ENCODE peak calls at places on chromosomes 6 and 20, in five cellular contexts. T is aorta, X is HepG2, U is AG04449, O is fibroblast of pulmonary artery. W is an unnamed sample.

GRCh38 chr6:129701721-129702455 is 8.1 kb downstream of the ARHGAP18 start:
- DNase-seq in T (no peak), X (no peak), U (peak), O (peak), W (no peak)

GRCh38 chr6:89487864-89488263 is 54.9 kb downstream of the ANKRD6 start:
- DNase-seq in T (no peak), X (no peak), U (no peak), O (no peak), W (no peak)

GRCh38 chr6:42359021-42359420 is 92.7 kb downstream of the TRERF1 start:
- DNase-seq in T (no peak), X (no peak), U (no peak), O (no peak), W (no peak)

GRCh38 chr20:50584687-50585086 is 74.5 kb downstream of the PTPN1 start:
- DNase-seq in T (peak), X (no peak), U (no peak), O (no peak), W (no peak)

GRCh38 chr6:75926293-75927168 is 145.9 kb downstream of the IMPG1 start:
- DNase-seq in T (no peak), X (no peak), U (no peak), O (no peak), W (no peak)

GRCh38 chr6:3307436-3307835 is 48.7 kb downstream of the PSMG4 start:
- DNase-seq in T (no peak), X (no peak), U (no peak), O (no peak), W (no peak)

GRCh38 chr6:39530201-39530759 is 194.9 kb downstream of the KIF6 start:
- DNase-seq in T (no peak), X (no peak), U (no peak), O (peak), W (peak)

GRCh38 chr6:127582777-127583462 is 5.9 kb downstream of the C6orf58 start:
- DNase-seq in T (no peak), X (peak), U (peak), O (peak), W (peak)

GRCh38 chr6:156437084-156437879 is 339.9 kb upstream of the ARID1B start:
- DNase-seq in T (no peak), X (no peak), U (no peak), O (no peak), W (no peak)

GRCh38 chr20:3168829-3169590 is 4.3 kb downstream of the LZTS3 start:
- DNase-seq in T (peak), X (no peak), U (no peak), O (no peak), W (no peak)

GRCh38 chr6:162603231-162603630 is 124.3 kb downstream of the PRKN start:
- DNase-seq in T (no peak), X (no peak), U (no peak), O (no peak), W (no peak)

GRCh38 chr20:53655909-53656652 is 62.4 kb upstream of the ZNF217 start:
- DNase-seq in T (no peak), X (no peak), U (no peak), O (no peak), W (peak)

GRCh38 chr6:37731888-37732287 is 34.2 kb upstream of the MDGA1 start:
- DNase-seq in T (peak), X (no peak), U (no peak), O (no peak), W (no peak)

GRCh38 chr6:156552849-156553248 is 224.3 kb upstream of the ARID1B start:
- DNase-seq in T (no peak), X (no peak), U (no peak), O (no peak), W (no peak)

GRCh38 chr6:112883095-112883494 is 536.0 kb downstream of the RFPL4B start:
- DNase-seq in T (no peak), X (no peak), U (no peak), O (no peak), W (peak)

GRCh38 chr6:135568366-135568765 is 70.8 kb upstream of the AHI1 start:
- DNase-seq in T (peak), X (no peak), U (peak), O (peak), W (peak)

GRCh38 chr6:129748901-129749748 is 39.1 kb upstream of the ARHGAP18 start:
- DNase-seq in T (no peak), X (no peak), U (peak), O (peak), W (peak)

GRCh38 chr6:1619666-1620503 is 10.2 kb downstream of the FOXC1 start:
- DNase-seq in T (peak), X (no peak), U (no peak), O (no peak), W (no peak)

GRCh38 chr20:37282558-37282957 is 6.9 kb upstream of the MANBAL start:
- DNase-seq in T (no peak), X (no peak), U (no peak), O (peak), W (peak)

GRCh38 chr6:93474733-93475179 is 55.4 kb upstream of the EPHA7 start:
- DNase-seq in T (no peak), X (peak), U (no peak), O (no peak), W (no peak)

GRCh38 chr20:10075606-10076005 is 40.8 kb downstream of the ANKEF1 start:
- DNase-seq in T (no peak), X (no peak), U (no peak), O (no peak), W (no peak)

GRCh38 chr20:62606551-62607201 is 35.6 kb upstream of the SLCO4A1 start:
- DNase-seq in T (no peak), X (no peak), U (no peak), O (peak), W (no peak)

GRCh38 chr6:26187981-26188635 is 100.9 kb downstream of the HFE start:
- DNase-seq in T (no peak), X (peak), U (no peak), O (peak), W (no peak)

GRCh38 chr20:43507150-43508080 is at the start of gene L3MBTL1:
- DNase-seq in T (peak), X (peak), U (no peak), O (peak), W (peak)

GRCh38 chr20:43506238-43506637 is 1.3 kb upstream of the L3MBTL1 start:
- DNase-seq in T (no peak), X (no peak), U (no peak), O (no peak), W (no peak)

GRCh38 chr20:43511879-43512278 is 4.4 kb downstream of the L3MBTL1 start:
- DNase-seq in T (no peak), X (no peak), U (no peak), O (no peak), W (no peak)

GRCh38 chr20:43508106-43508505 is 609 bp downstream of the L3MBTL1 start:
- DNase-seq in T (no peak), X (no peak), U (no peak), O (no peak), W (no peak)

DNA sequence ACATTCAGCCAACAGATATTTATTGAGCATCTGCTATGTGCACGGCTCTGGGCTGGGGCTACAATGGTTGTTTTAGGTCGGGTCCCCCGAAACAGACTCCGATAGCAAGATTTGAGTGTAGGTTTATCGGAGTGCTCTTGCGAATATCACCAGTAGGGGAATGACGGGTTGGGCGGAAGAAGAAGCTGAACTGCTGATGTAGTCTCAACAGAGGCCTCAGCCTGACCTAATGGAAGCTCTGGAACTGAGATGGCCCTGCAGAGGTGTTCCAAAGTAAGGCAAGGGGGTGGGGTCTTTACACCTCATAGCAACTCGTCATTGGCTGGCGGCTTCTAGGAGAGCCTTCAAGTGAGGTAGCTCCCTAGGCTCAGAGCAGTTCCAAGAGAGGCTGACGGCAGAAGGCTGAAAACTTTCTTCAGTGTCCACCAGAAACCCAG is 1.1 kb downstream of the L3MBTL1 start:
- DNase-seq in T (no peak), X (no peak), U (no peak), O (peak), W (no peak)
- H3K4me3 ChIP-seq in T (no peak), X (peak), U (no peak), O (no peak), W (peak)

GRCh38 chr20:47993035-47993755 is 207.9 kb upstream of the SULF2 start:
- DNase-seq in T (no peak), X (no peak), U (no peak), O (no peak), W (no peak)
- H3K4me3 ChIP-seq in T (no peak), X (no peak), U (no peak), O (no peak), W (no peak)

GRCh38 chr20:1652960-1653359 is 4.6 kb downstream of the SIRPG start:
- DNase-seq in T (no peak), X (no peak), U (no peak), O (no peak), W (no peak)
- H3K4me3 ChIP-seq in T (no peak), X (no peak), U (no peak), O (no peak), W (no peak)

GRCh38 chr6:132511159-132511835 is 1.6 kb downstream of the STX7 start:
- DNase-seq in T (peak), X (peak), U (no peak), O (no peak), W (no peak)

GRCh38 chr6:132512638-132513632 is at the start of gene STX7:
- DNase-seq in T (peak), X (peak), U (no peak), O (peak), W (peak)

GRCh38 chr6:132512342-132512637 is 626 bp downstream of the STX7 start:
- DNase-seq in T (no peak), X (no peak), U (no peak), O (no peak), W (no peak)

GRCh38 chr6:132513821-132514545 is 1.1 kb upstream of the STX7 start:
- DNase-seq in T (no peak), X (peak), U (no peak), O (no peak), W (no peak)

DNA sequence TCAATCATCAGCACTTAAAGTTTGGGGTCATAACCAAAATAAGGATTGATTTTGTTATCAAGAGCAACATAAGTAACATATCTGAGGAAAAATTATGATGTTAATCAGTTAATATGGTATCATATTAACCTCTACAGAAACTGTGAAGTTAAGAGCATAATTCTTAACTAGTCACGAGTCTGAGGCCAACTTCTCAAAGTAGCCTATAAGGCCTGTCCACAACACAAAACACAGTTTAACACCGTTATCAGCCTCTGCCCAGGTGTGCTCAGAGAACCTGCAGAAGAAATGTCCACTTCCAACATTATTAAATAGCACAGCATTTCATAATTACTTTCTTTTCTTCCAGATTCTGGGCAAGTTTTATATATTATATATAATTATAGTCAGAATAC is 1.1 kb downstream of the STX7 start:
- DNase-seq in T (no peak), X (no peak), U (no peak), O (no peak), W (no peak)
- H3K4me3 ChIP-seq in T (peak), X (peak), U (peak), O (peak), W (peak)

GRCh38 chr6:34066284-34066571 is 79.7 kb downstream of the GRM4 start:
- DNase-seq in T (no peak), X (no peak), U (no peak), O (no peak), W (no peak)
- H3K4me3 ChIP-seq in T (no peak), X (no peak), U (no peak), O (no peak), W (no peak)

DNA sequence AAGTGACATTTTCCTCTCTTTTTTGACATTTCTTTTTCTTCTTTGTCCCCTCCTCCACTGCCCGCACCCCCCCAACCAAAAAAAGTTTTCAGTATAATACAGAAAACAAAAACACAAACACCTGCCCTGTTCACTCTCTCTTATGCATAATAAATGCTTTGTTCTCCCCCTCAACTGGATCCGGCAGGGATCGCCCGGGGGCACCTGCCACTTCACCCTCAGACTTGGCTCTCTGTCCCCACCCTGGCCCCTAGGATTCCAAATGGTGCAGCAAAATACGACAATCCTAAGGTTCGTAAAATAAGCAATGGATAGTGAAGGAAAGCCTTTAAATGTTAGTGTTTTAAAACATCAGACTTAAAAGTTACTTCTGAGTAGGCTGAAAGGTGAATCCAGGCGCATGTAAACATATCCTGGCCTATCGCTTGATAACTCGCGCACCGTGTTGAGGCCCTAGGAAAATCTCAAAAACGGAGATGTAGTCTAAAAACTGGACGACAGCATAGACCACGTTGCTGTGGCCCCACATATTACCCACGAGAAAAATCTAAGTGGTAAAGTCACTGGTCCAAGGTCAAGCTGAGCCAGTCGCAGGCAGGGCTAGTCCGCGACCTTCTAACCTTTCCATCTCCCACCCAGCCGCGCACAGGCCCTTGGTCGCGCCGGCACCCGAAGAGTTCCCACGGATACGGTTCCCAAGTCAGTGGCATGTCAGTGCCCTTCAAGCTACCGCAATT is 130.8 kb downstream of the OGFRL1 start:
- DNase-seq in T (no peak), X (no peak), U (no peak), O (peak), W (no peak)
- H3K4me3 ChIP-seq in T (peak), X (no peak), U (peak), O (peak), W (peak)

GRCh38 chr6:147691436-147691835 is 182.9 kb downstream of the SAMD5 start:
- DNase-seq in T (no peak), X (no peak), U (no peak), O (no peak), W (no peak)
- H3K4me3 ChIP-seq in T (no peak), X (no peak), U (no peak), O (no peak), W (no peak)

GRCh38 chr6:41318648-41319565 is 16.5 kb upstream of the NCR2 start:
- DNase-seq in T (peak), X (peak), U (peak), O (peak), W (peak)
- H3K4me3 ChIP-seq in T (no peak), X (peak), U (peak), O (peak), W (peak)

GRCh38 chr6:158625881-158626305 is 18.6 kb downstream of the DYNLT1 start:
- DNase-seq in T (no peak), X (no peak), U (no peak), O (no peak), W (no peak)
- H3K4me3 ChIP-seq in T (no peak), X (no peak), U (no peak), O (no peak), W (no peak)